ENCODE peak calls at places on chromosomes 1 and 21, in five cellular contexts. One of them, this sample, is unnamed.

GRCh38 chr1:94322696-94323095 is 85.3 kb upstream of the ARHGAP29 start:
- DNase-seq in activated T-cell treated with anti-CD3 and anti-CD28 coated beads, Interleukin-2, amount 50 U/mL, for 48 hours: no peak
- DNase-seq in fibroblast of mammary gland: peak
- DNase-seq in NCI-H524: no peak
- DNase-seq in ureter: no peak
- DNase-seq in this sample: no peak

GRCh38 chr1:44672254-44672955 is 1.9 kb downstream of the TMEM53 start:
- DNase-seq in activated T-cell treated with anti-CD3 and anti-CD28 coated beads, Interleukin-2, amount 50 U/mL, for 48 hours: no peak
- DNase-seq in fibroblast of mammary gland: peak
- DNase-seq in NCI-H524: no peak
- DNase-seq in ureter: no peak
- DNase-seq in this sample: peak

GRCh38 chr1:198234511-198235251 is 77.9 kb downstream of the NEK7 start:
- DNase-seq in activated T-cell treated with anti-CD3 and anti-CD28 coated beads, Interleukin-2, amount 50 U/mL, for 48 hours: no peak
- DNase-seq in fibroblast of mammary gland: peak
- DNase-seq in NCI-H524: no peak
- DNase-seq in ureter: no peak
- DNase-seq in this sample: no peak

GRCh38 chr1:183630748-183631147 is 4.8 kb downstream of the ARPC5 start:
- DNase-seq in activated T-cell treated with anti-CD3 and anti-CD28 coated beads, Interleukin-2, amount 50 U/mL, for 48 hours: no peak
- DNase-seq in fibroblast of mammary gland: peak
- DNase-seq in NCI-H524: no peak
- DNase-seq in ureter: no peak
- DNase-seq in this sample: peak

GRCh38 chr1:87951852-87952251 is 623.2 kb downstream of the LMO4 start:
- DNase-seq in activated T-cell treated with anti-CD3 and anti-CD28 coated beads, Interleukin-2, amount 50 U/mL, for 48 hours: no peak
- DNase-seq in fibroblast of mammary gland: peak
- DNase-seq in NCI-H524: no peak
- DNase-seq in ureter: no peak
- DNase-seq in this sample: peak

GRCh38 chr1:179079113-179079761 is 2.6 kb upstream of the TOR3A start:
- DNase-seq in activated T-cell treated with anti-CD3 and anti-CD28 coated beads, Interleukin-2, amount 50 U/mL, for 48 hours: peak
- DNase-seq in fibroblast of mammary gland: peak
- DNase-seq in NCI-H524: peak
- DNase-seq in ureter: peak
- DNase-seq in this sample: peak

GRCh38 chr1:206735553-206736031 is 35.0 kb upstream of the IL19 start:
- DNase-seq in activated T-cell treated with anti-CD3 and anti-CD28 coated beads, Interleukin-2, amount 50 U/mL, for 48 hours: no peak
- DNase-seq in fibroblast of mammary gland: peak
- DNase-seq in NCI-H524: no peak
- DNase-seq in ureter: no peak
- DNase-seq in this sample: no peak

GRCh38 chr1:214277704-214278635 is 3.0 kb upstream of the SMYD2 start:
- DNase-seq in activated T-cell treated with anti-CD3 and anti-CD28 coated beads, Interleukin-2, amount 50 U/mL, for 48 hours: no peak
- DNase-seq in fibroblast of mammary gland: no peak
- DNase-seq in NCI-H524: no peak
- DNase-seq in ureter: no peak
- DNase-seq in this sample: peak

GRCh38 chr1:234517087-234517802 is 38.3 kb upstream of the TARBP1 start:
- DNase-seq in activated T-cell treated with anti-CD3 and anti-CD28 coated beads, Interleukin-2, amount 50 U/mL, for 48 hours: no peak
- DNase-seq in fibroblast of mammary gland: no peak
- DNase-seq in NCI-H524: no peak
- DNase-seq in ureter: no peak
- DNase-seq in this sample: no peak

GRCh38 chr1:175072131-175072941 is 4.7 kb downstream of the TNN start:
- DNase-seq in activated T-cell treated with anti-CD3 and anti-CD28 coated beads, Interleukin-2, amount 50 U/mL, for 48 hours: peak
- DNase-seq in fibroblast of mammary gland: peak
- DNase-seq in NCI-H524: no peak
- DNase-seq in ureter: no peak
- DNase-seq in this sample: peak

GRCh38 chr1:224448428-224449017 is 13.9 kb upstream of the WDR26 start:
- DNase-seq in activated T-cell treated with anti-CD3 and anti-CD28 coated beads, Interleukin-2, amount 50 U/mL, for 48 hours: no peak
- DNase-seq in fibroblast of mammary gland: peak
- DNase-seq in NCI-H524: no peak
- DNase-seq in ureter: no peak
- DNase-seq in this sample: no peak

GRCh38 chr1:206702803-206703202 is 18.1 kb downstream of the MAPKAPK2 start:
- DNase-seq in activated T-cell treated with anti-CD3 and anti-CD28 coated beads, Interleukin-2, amount 50 U/mL, for 48 hours: no peak
- DNase-seq in fibroblast of mammary gland: no peak
- DNase-seq in NCI-H524: no peak
- DNase-seq in ureter: no peak
- DNase-seq in this sample: no peak

GRCh38 chr1:159972443-159973205 is 18.6 kb upstream of the SLAMF9 start:
- DNase-seq in activated T-cell treated with anti-CD3 and anti-CD28 coated beads, Interleukin-2, amount 50 U/mL, for 48 hours: no peak
- DNase-seq in fibroblast of mammary gland: no peak
- DNase-seq in NCI-H524: no peak
- DNase-seq in ureter: no peak
- DNase-seq in this sample: no peak

GRCh38 chr1:26959722-26960624 is at the start of gene KDF1:
- DNase-seq in activated T-cell treated with anti-CD3 and anti-CD28 coated beads, Interleukin-2, amount 50 U/mL, for 48 hours: no peak
- DNase-seq in fibroblast of mammary gland: no peak
- DNase-seq in NCI-H524: no peak
- DNase-seq in ureter: peak
- DNase-seq in this sample: no peak

GRCh38 chr1:46456411-46456963 is 33.1 kb upstream of the DMBX1 start:
- DNase-seq in activated T-cell treated with anti-CD3 and anti-CD28 coated beads, Interleukin-2, amount 50 U/mL, for 48 hours: no peak
- DNase-seq in fibroblast of mammary gland: peak
- DNase-seq in NCI-H524: no peak
- DNase-seq in ureter: no peak
- DNase-seq in this sample: peak

GRCh38 chr1:229585338-229585737 is 26.8 kb upstream of the ABCB10 start:
- DNase-seq in activated T-cell treated with anti-CD3 and anti-CD28 coated beads, Interleukin-2, amount 50 U/mL, for 48 hours: no peak
- DNase-seq in fibroblast of mammary gland: no peak
- DNase-seq in NCI-H524: no peak
- DNase-seq in ureter: no peak
- DNase-seq in this sample: no peak

GRCh38 chr1:169309178-169310166 is 58.1 kb downstream of the NME7 start:
- DNase-seq in activated T-cell treated with anti-CD3 and anti-CD28 coated beads, Interleukin-2, amount 50 U/mL, for 48 hours: no peak
- DNase-seq in fibroblast of mammary gland: no peak
- DNase-seq in NCI-H524: no peak
- DNase-seq in ureter: no peak
- DNase-seq in this sample: no peak

GRCh38 chr1:6157132-6157527 is 23.0 kb downstream of the CHD5 start:
- DNase-seq in activated T-cell treated with anti-CD3 and anti-CD28 coated beads, Interleukin-2, amount 50 U/mL, for 48 hours: no peak
- DNase-seq in fibroblast of mammary gland: no peak
- DNase-seq in NCI-H524: no peak
- DNase-seq in ureter: no peak
- DNase-seq in this sample: no peak

GRCh38 chr21:45295576-45296365 is 8.1 kb upstream of the POFUT2 start:
- DNase-seq in activated T-cell treated with anti-CD3 and anti-CD28 coated beads, Interleukin-2, amount 50 U/mL, for 48 hours: peak
- DNase-seq in fibroblast of mammary gland: peak
- DNase-seq in NCI-H524: no peak
- DNase-seq in ureter: peak
- DNase-seq in this sample: peak

GRCh38 chr1:244393604-244394176 is 58.0 kb downstream of the ADSS2 start:
- DNase-seq in activated T-cell treated with anti-CD3 and anti-CD28 coated beads, Interleukin-2, amount 50 U/mL, for 48 hours: no peak
- DNase-seq in fibroblast of mammary gland: no peak
- DNase-seq in NCI-H524: no peak
- DNase-seq in ureter: no peak
- DNase-seq in this sample: no peak

GRCh38 chr21:37658994-37659458 is 257.2 kb downstream of the KCNJ6 start:
- DNase-seq in activated T-cell treated with anti-CD3 and anti-CD28 coated beads, Interleukin-2, amount 50 U/mL, for 48 hours: no peak
- DNase-seq in fibroblast of mammary gland: peak
- DNase-seq in NCI-H524: no peak
- DNase-seq in ureter: no peak
- DNase-seq in this sample: peak

This sample was measured in AG10803.